ENCODE peak calls at places on chromosome 20, in six cellular contexts. D is vagina, N is endothelial cell of umbilical vein, E is upper lobe of left lung, L is sigmoid colon, A is transverse colon. U is an unnamed sample. For H3K4me1, the result is how much of the 10 kb centered on the place peaks cover.

GRCh38 chr20:19673575-19673974 is 84.5 kb upstream of the RIN2 start:
- DNase-seq in D (no peak), N (no peak), E (no peak), L (no peak), A (no peak), U (no peak)

GRCh38 chr20:1327241-1327653 is 1.7 kb downstream of the SDCBP2 start:
- DNase-seq in D (peak), N (peak), E (peak), L (peak), A (peak), U (no peak)

GRCh38 chr20:25160457-25160856 is 35.1 kb upstream of the ENTPD6 start:
- DNase-seq in D (no peak), N (no peak), E (no peak), L (no peak), A (no peak), U (no peak)

GRCh38 chr20:63216849-63217471 is 1.0 kb upstream of the YTHDF1 start:
- DNase-seq in D (no peak), N (no peak), E (no peak), L (no peak), A (no peak), U (no peak)

GRCh38 chr20:9557411-9557810 is 43.0 kb downstream of the LAMP5 start:
- DNase-seq in D (no peak), N (no peak), E (no peak), L (no peak), A (no peak), U (no peak)

GRCh38 chr20:57688864-57689263 is 21.0 kb downstream of the PMEPA1 start:
- DNase-seq in D (no peak), N (no peak), E (no peak), L (no peak), A (no peak), U (no peak)

GRCh38 chr20:51142448-51142847 is 119.5 kb upstream of the KCNG1 start:
- DNase-seq in D (no peak), N (no peak), E (no peak), L (no peak), A (no peak), U (no peak)

GRCh38 chr20:23435675-23436539 is 3.6 kb upstream of the CSTL1 start:
- DNase-seq in D (peak), N (no peak), E (no peak), L (no peak), A (peak), U (no peak)

GRCh38 chr20:49724637-49725606 is 11.2 kb upstream of the B4GALT5 start:
- DNase-seq in D (no peak), N (peak), E (peak), L (peak), A (no peak), U (no peak)

GRCh38 chr20:11740975-11741374 is 176.7 kb upstream of the BTBD3 start:
- DNase-seq in D (no peak), N (peak), E (no peak), L (no peak), A (no peak), U (no peak)

GRCh38 chr20:45926731-45927070 is 7.8 kb upstream of the PCIF1 start:
- DNase-seq in D (no peak), N (no peak), E (no peak), L (no peak), A (no peak), U (no peak)

GRCh38 chr20:20552076-20552475 is 160.4 kb downstream of the RALGAPA2 start:
- DNase-seq in D (no peak), N (no peak), E (no peak), L (no peak), A (no peak), U (no peak)

DNA sequence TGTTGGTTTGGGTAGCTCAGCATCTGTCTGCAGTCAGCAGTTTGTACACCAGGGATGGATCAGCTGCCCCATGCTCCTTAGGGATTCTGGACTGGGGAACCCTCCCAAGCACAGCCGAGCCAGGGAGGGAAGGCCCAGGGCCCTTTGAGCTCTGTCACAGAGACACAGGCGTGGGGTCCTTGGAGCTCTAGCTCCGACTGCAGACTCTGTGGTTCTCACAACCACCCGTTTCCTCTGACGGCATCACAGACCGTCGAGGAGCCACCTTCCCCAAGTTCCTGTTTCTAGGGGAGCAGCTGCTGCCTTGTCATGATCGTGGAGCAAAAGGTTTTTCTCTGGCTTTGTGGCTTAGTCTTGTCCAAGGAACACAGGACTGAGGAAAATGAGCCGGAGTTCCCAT is at the start of gene SLA2:
- DNase-seq in D (no peak), N (no peak), E (peak), L (no peak), A (peak), U (no peak)
- TF ChIP-seq POLR2AphosphoS5 in D (no peak), N (no peak), E (peak), L (no peak), A (peak), U (no peak)

DNA sequence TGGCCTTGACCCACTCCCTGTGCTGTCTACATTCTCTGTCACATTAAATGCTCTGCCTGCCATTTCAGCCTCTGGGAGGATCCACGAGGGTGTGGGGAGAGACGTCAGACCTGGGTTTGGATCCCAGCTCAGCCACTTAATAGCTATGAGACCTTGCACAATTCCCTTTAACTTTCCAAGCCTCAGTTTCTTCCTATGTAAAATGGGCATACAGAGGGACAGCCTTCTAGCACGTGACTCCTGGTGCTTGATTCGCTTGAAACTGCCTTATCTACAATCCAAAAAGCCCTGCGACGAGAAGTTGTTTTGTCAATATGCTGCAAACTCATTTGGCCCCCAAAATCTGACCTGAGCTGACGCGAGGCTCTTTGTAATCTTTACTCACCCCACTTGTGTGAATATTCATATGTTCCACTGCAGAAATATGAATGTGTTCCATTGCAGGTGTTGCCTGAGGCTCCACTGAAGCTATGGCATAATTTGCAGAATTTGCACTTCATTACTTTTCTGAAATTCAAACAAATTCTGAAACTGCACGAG is 40.1 kb downstream of the TOX2 start:
- DNase-seq in D (no peak), N (no peak), E (no peak), L (no peak), A (no peak), U (no peak)
- H3K4me1 ChIP-seq in D (under half), N (under half), E (half or more), L (under half), A (under half), U (half or more)

DNA sequence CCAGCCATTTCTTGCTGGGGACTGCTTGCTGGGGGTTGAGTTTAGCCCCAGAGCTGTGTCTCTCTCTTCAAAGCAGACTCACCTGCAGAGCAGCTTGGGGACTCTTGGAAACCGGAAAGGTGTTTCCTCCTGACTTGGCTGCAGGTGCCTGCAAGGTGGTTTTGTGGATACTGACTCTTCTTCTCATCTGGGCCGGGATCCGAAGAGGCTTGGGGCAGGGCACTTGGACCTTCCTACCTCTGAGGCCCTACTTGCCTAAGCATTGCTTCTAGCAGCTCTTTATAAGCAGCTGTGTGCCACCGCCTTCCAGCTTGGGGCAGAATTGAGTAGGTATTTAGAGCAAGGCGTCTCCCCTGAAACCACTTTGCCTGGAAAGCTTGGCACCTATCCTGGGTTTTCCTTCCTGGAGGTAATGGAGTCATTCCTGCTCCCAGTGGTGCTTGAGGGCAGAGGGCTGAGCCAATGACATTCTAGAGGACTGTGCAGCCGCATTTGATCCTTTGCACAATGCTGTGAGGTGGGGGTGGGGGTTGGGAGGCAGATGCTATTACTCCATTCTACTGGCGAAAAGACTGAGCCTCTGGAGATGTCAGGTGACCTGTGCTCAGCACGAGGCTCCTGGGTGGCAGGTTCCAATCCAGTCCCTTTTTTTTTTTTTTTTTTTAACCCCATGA is 3.4 kb upstream of the CTSZ start:
- DNase-seq in D (peak), N (peak), E (peak), L (peak), A (peak), U (no peak)
- TF ChIP-seq POLR2AphosphoS5 in D (no peak), N (peak), E (no peak), L (no peak), A (no peak), U (no peak)

GRCh38 chr20:44570369-44570768 is 12.0 kb upstream of the PKIG start:
- DNase-seq in D (no peak), N (no peak), E (no peak), L (no peak), A (no peak), U (no peak)
- H3K4me1 ChIP-seq in D (under half), N (under half), E (under half), L (half or more), A (under half), U (under half)

GRCh38 chr20:35340436-35340835 is 48.2 kb upstream of the FAM83C start:
- DNase-seq in D (no peak), N (no peak), E (no peak), L (no peak), A (no peak), U (no peak)

GRCh38 chr20:35341366-35342028 is 49.3 kb upstream of the FAM83C start:
- DNase-seq in D (no peak), N (no peak), E (no peak), L (no peak), A (no peak), U (no peak)

GRCh38 chr20:35342154-35342769 is 50.0 kb upstream of the FAM83C start:
- DNase-seq in D (no peak), N (peak), E (no peak), L (no peak), A (no peak), U (no peak)

GRCh38 chr20:35345189-35345588 is 53.0 kb upstream of the FAM83C start:
- DNase-seq in D (no peak), N (no peak), E (no peak), L (no peak), A (no peak), U (no peak)

DNA sequence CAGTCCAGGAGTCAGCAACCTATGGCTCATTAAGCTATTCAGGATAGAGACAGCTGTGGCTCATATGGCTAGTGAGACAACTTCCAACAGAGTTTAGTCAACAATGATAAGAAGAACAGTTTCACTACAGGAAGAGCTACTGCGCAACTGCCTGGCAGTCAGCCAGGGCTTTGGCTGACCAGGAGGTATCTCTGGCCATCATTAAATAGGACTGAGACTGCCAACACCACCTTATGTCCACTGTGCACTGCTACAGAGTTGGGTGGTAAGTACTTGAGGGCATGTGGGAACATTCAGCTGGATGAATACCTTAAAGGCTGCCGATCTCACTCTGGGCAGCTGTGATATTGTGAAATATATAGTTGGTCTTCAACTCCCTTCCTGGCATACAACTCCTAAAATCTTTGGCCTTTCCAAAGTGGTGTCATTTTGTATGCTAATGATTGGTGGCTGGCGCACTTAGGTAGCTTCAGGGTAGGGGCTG is 52.2 kb upstream of the FAM83C start:
- DNase-seq in D (no peak), N (peak), E (peak), L (no peak), A (peak), U (no peak)
- TF ChIP-seq POLR2AphosphoS5 in D (no peak), N (peak), E (no peak), L (no peak), A (peak), U (no peak)

DNA sequence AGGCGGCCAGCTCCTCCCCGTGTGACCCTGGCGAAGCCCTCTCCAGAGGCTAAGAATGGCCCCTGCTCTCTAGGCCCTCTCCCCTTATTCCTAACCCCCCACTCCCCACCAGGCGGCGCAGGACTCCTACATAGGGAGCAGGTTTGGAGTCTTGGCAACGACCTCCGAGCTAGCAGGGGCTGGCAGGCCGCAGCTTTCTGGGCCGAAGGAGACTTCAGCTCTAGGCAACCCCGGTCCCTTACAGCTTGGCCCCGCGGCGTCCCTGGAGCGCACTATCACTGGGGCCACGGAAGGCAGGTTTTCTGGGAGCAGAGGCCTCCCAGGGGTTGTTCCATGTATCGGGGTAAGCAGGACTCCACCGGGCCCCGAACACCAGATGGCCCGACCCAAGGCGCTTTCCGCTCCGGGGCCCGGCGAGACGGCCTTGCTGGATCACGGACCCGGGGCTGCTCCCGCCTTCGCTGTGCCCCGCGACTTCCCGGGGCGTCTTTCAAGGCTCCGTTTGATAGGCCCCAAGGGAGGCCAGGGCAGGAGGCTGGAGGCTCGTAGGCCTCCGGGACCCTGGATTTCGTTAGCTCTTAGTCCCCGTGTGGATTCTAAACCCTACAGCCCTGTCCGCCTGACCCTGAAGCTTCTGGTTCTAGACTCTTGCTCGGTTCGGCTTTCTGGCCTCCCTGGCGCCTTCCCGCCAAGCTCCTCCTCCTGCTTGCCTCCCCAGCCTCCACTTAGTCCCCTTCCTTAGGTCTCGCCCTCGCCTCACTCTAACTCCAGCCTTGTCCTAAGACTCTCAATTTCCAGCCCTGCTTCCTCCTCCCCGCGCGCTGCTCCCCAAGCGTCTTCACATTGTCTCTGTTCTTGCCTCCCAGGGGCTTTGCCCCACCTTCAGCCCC is 1.9 kb downstream of the SLC32A1 start:
- DNase-seq in D (no peak), N (peak), E (no peak), L (no peak), A (peak), U (no peak)
- H3K4me1 ChIP-seq in D (half or more), N (under half), E (half or more), L (under half), A (under half), U (under half)

GRCh38 chr20:44087051-44087856 is 99.7 kb downstream of the JPH2 start:
- DNase-seq in D (peak), N (no peak), E (no peak), L (peak), A (no peak), U (no peak)
- TF ChIP-seq POLR2AphosphoS5 in D (no peak), N (no peak), E (no peak), L (no peak), A (no peak), U (no peak)

GRCh38 chr20:46940616-46941015 is 46.0 kb downstream of the EYA2 start:
- DNase-seq in D (no peak), N (no peak), E (no peak), L (no peak), A (no peak), U (no peak)
- H3K4me1 ChIP-seq in D (under half), N (under half), E (under half), L (under half), A (under half), U (under half)